ENCODE peak calls at places on chromosomes 6 and 20, in four cellular contexts. X is uterus, F is endodermal cell, V is sigmoid colon. S is an unnamed sample.

GRCh38 chr20:6265204-6265904 is 142.5 kb upstream of the FERMT1 start:
- DNase-seq in X (no peak), F (no peak), V (no peak), S (peak; percentile 3)

GRCh38 chr6:43278524-43279078 is 19.5 kb upstream of the SLC22A7 start:
- DNase-seq in X (no peak), F (no peak), V (no peak), S (peak; percentile 98)

GRCh38 chr20:2398453-2398852 is 17.8 kb downstream of the TGM6 start:
- DNase-seq in X (no peak), F (no peak), V (no peak), S (no peak)

GRCh38 chr20:45358282-45359068 is 4.5 kb upstream of the SYS1 start:
- DNase-seq in X (peak; percentile 94), F (peak; percentile 45), V (peak; percentile 98), S (no peak)

GRCh38 chr20:10077081-10077471 is 42.3 kb downstream of the ANKEF1 start:
- DNase-seq in X (no peak), F (peak; percentile 87), V (no peak), S (no peak)

GRCh38 chr6:72755752-72756151 is 133.9 kb downstream of the KCNQ5 start:
- DNase-seq in X (no peak), F (peak; percentile 61), V (no peak), S (no peak)

GRCh38 chr6:151303231-151303630 is 63.5 kb downstream of the AKAP12 start:
- DNase-seq in X (no peak), F (no peak), V (no peak), S (no peak)

GRCh38 chr6:149065658-149066556 is 251.6 kb upstream of the TAB2 start:
- DNase-seq in X (no peak), F (no peak), V (no peak), S (peak; percentile 64)

GRCh38 chr6:44603044-44603686 is 215.7 kb downstream of the CDC5L start:
- DNase-seq in X (no peak), F (peak; percentile 31), V (no peak), S (no peak)

GRCh38 chr6:85464722-85465150 is 14.9 kb downstream of the NT5E start:
- DNase-seq in X (no peak), F (peak; percentile 27), V (no peak), S (no peak)

DNA sequence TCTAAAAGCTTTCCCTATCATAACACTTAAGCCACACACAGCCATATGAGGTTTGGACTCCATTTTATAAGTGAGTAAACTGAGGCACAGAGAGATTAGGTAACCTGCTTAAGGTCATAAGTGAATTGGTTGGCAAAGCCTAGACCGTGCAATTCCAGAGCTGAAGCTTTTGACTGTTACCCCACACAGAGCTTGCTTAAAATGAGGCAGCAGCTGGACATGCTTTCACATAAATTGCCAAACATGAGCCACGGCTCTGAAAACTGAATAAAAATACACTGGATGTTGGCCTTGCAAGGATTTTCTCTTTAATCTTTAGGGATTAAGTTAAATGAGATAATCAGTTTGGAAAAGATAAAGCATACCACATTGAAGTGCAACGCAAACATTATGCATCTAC is 2.5 kb downstream of the RIPOR2 start:
- DNase-seq in X (no peak), F (no peak), V (no peak), S (no peak)
- H3K4me3 ChIP-seq in X (no peak overlapping the region), F (no peak overlapping the region), V (no peak overlapping the region), S (peak overlapping the region; percentile 46)

GRCh38 chr20:53904261-53904660 is 166.1 kb downstream of the BCAS1 start:
- DNase-seq in X (no peak), F (no peak), V (no peak), S (no peak)
- H3K4me1 ChIP-seq in X (peaks cover 2% of the 10 kb centered on the region), F (peaks cover 7% of the 10 kb centered on the region), V (no peaks in the 10 kb centered on the region), S (peaks cover 19% of the 10 kb centered on the region)

DNA sequence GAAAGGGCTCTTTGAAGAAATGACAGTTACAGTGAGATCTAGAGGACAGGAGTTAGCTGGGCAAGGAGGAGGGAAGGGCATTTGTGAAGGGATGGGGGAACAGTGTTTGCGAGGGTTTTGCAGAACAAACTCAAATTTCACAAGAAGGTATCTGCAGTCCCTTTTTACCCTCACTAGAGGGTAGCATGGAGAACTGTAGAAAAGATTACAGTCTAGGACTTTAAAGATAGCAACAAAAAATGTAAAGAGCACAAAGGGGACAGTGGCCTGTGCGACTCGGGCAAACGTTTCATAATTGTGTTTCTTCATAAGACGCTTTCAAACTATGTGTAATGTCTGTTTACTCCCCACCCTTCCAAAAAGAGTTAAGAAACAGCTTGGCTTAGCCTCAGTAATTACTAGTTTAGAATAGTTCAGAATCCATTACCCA is 21.2 kb upstream of the ASXL1 start:
- DNase-seq in X (no peak), F (no peak), V (no peak), S (no peak)
- H3K27ac ChIP-seq in X (no peak overlapping the region), F (no peak overlapping the region), V (no peak overlapping the region), S (no peak overlapping the region)

GRCh38 chr6:106155219-106155830 is 69.2 kb downstream of the PRDM1 start:
- DNase-seq in X (no peak), F (peak; percentile 63), V (no peak), S (no peak)
- H3K4me3 ChIP-seq in X (no peak overlapping the region), F (no peak overlapping the region), V (no peak overlapping the region), S (no peak overlapping the region)

GRCh38 chr6:143742955-143743255 is 65.1 kb downstream of the PHACTR2 start:
- DNase-seq in X (no peak), F (no peak), V (no peak), S (no peak)

GRCh38 chr6:143745160-143746133 is 67.7 kb downstream of the PHACTR2 start:
- DNase-seq in X (peak; percentile 42), F (peak; percentile 78), V (no peak), S (peak; percentile 81)

GRCh38 chr6:143746202-143747119 is 68.7 kb downstream of the PHACTR2 start:
- DNase-seq in X (no peak), F (peak; percentile 91), V (no peak), S (peak; percentile 25)

GRCh38 chr6:143743256-143744166 is 65.7 kb downstream of the PHACTR2 start:
- DNase-seq in X (peak; percentile 45), F (no peak), V (peak; percentile 70), S (peak; percentile 46)

DNA sequence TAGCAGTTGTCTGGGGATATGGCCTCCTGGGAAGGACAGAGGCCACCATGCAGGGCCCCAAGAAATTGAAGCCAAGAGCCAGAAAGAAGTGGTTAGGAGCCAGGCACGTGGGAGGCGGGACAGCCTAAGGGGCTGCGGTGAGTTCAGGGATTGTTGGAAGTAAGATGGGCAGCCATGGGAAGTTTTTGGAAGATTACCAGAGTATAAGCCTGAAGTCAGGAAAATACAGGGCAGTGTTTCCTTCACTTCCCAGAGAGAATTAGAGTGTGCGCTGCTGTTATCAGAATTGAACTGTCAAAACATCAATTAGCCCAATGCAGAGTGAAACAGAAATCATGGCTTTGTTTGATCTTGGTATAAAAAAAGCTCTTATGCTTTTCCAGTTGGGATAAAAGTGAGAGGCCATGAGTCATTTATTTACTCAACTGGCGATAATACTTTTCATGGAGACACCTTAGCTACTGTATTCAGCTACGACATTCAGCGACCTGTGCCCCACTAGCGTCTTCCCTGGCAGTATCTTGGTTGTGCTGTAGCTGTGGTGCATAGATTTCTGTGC is 66.9 kb downstream of the PHACTR2 start:
- DNase-seq in X (no peak), F (peak; percentile 63), V (no peak), S (peak; percentile 84)
- H3K4me1 ChIP-seq in X (peaks cover 13% of the 10 kb centered on the region), F (peaks cover 43% of the 10 kb centered on the region), V (no peaks in the 10 kb centered on the region), S (peaks cover 16% of the 10 kb centered on the region)